ENCODE peak calls at places on chromosomes 11 and 22, in nine cellular contexts. U is chondrocyte; D is coronary artery; P is effector CD4-positive, alpha-beta T cell; N is posterior cingulate gyrus; B is caudate nucleus; K is stimulated activated CD4-positive, alpha-beta T cell treated with anti-CD3 and anti-CD28 coated beads, TNF-alpha, amount 100 ng/mL, for 4 hours; H is nucleus accumbens; J is GM12891. I is an unnamed sample.

GRCh38 chr11:11534981-11535380 is 86.8 kb downstream of the GALNT18 start:
- DNase-seq in U (no peak), D (no peak), P (no peak), N (peak; percentile 30), B (no peak), K (no peak), H (no peak), J (no peak), I (no peak)

GRCh38 chr22:49400136-49400865 is 427.4 kb downstream of the BRD1 start:
- DNase-seq in U (no peak), D (no peak), P (no peak), N (no peak), B (no peak), K (no peak), H (no peak), J (no peak), I (no peak)

GRCh38 chr11:31092638-31093037 is 276.9 kb downstream of the DCDC1 start:
- DNase-seq in U (no peak), D (no peak), P (no peak), N (no peak), B (no peak), K (no peak), H (no peak), J (no peak), I (no peak)

GRCh38 chr11:114192841-114193389 is 103.3 kb upstream of the NNMT start:
- DNase-seq in U (no peak), D (no peak), P (no peak), N (no peak), B (no peak), K (no peak), H (no peak), J (no peak), I (peak; percentile 40)

GRCh38 chr22:43001271-43002197 is 13.4 kb downstream of the PACSIN2 start:
- DNase-seq in U (no peak), D (no peak), P (no peak), N (peak; percentile 26), B (no peak), K (no peak), H (no peak), J (no peak), I (peak; percentile 70)

GRCh38 chr22:36430863-36431262 is 43.1 kb upstream of the MYH9 start:
- DNase-seq in U (no peak), D (no peak), P (no peak), N (no peak), B (no peak), K (no peak), H (no peak), J (no peak), I (no peak)

GRCh38 chr22:42296381-42296853 is 26.0 kb upstream of the TCF20 start:
- DNase-seq in U (no peak), D (no peak), P (no peak), N (peak; percentile 63), B (peak; percentile 33), K (no peak), H (peak; percentile 81), J (no peak), I (no peak)

GRCh38 chr11:16001899-16002426 is 354.4 kb downstream of the SOX6 start:
- DNase-seq in U (no peak), D (no peak), P (no peak), N (no peak), B (no peak), K (no peak), H (no peak), J (no peak), I (peak; percentile 96)

GRCh38 chr11:96752221-96752620 is 362.4 kb downstream of the JRKL start:
- DNase-seq in U (no peak), D (no peak), P (no peak), N (no peak), B (no peak), K (no peak), H (no peak), J (no peak), I (no peak)

GRCh38 chr11:312092-312816 is 1.6 kb upstream of the IFITM1 start:
- DNase-seq in U (no peak), D (no peak), P (no peak), N (no peak), B (no peak), K (no peak), H (no peak), J (no peak), I (no peak)

GRCh38 chr11:74380746-74381439 is 17.3 kb downstream of the PGM2L1 start:
- DNase-seq in U (no peak), D (no peak), P (no peak), N (no peak), B (no peak), K (no peak), H (no peak), J (no peak), I (peak; percentile 25)